ENCODE peak calls at places on chromosomes 5 and 9, in nine cellular contexts. One of them, this sample, is unnamed. For H3K4me1, the result is how much of the 10 kb centered on the place peaks cover.

GRCh38 chr5:135979510-135979909 is 24.7 kb upstream of the LECT2 start:
- DNase-seq in OCI-LY7: no peak
- DNase-seq in BE2C: no peak
- DNase-seq in CD8-positive, alpha-beta T cell: no peak
- DNase-seq in uterus: no peak
- DNase-seq in GM23338: no peak
- DNase-seq in heart left ventricle: no peak
- DNase-seq in cardiac muscle cell: no peak
- DNase-seq in tibial artery: no peak
- DNase-seq in this sample: no peak

GRCh38 chr9:1454980-1455367 is 404.8 kb downstream of the DMRT2 start:
- DNase-seq in OCI-LY7: no peak
- DNase-seq in BE2C: no peak
- DNase-seq in CD8-positive, alpha-beta T cell: no peak
- DNase-seq in uterus: no peak
- DNase-seq in GM23338: no peak
- DNase-seq in heart left ventricle: no peak
- DNase-seq in cardiac muscle cell: no peak
- DNase-seq in tibial artery: no peak
- DNase-seq in this sample: no peak

GRCh38 chr9:73121375-73121935 is 30.2 kb upstream of the ANXA1 start:
- DNase-seq in OCI-LY7: no peak
- DNase-seq in BE2C: no peak
- DNase-seq in CD8-positive, alpha-beta T cell: no peak
- DNase-seq in uterus: no peak
- DNase-seq in GM23338: no peak
- DNase-seq in heart left ventricle: no peak
- DNase-seq in cardiac muscle cell: no peak
- DNase-seq in tibial artery: no peak
- DNase-seq in this sample: no peak

GRCh38 chr9:36791204-36791948 is 218.7 kb downstream of the MELK start:
- DNase-seq in OCI-LY7: no peak
- DNase-seq in BE2C: no peak
- DNase-seq in CD8-positive, alpha-beta T cell: no peak
- DNase-seq in uterus: no peak
- DNase-seq in GM23338: no peak
- DNase-seq in heart left ventricle: no peak
- DNase-seq in cardiac muscle cell: peak
- DNase-seq in tibial artery: no peak
- DNase-seq in this sample: no peak

GRCh38 chr9:122179690-122180074 is 20.0 kb downstream of the MORN5 start:
- DNase-seq in OCI-LY7: no peak
- DNase-seq in BE2C: no peak
- DNase-seq in CD8-positive, alpha-beta T cell: no peak
- DNase-seq in uterus: no peak
- DNase-seq in GM23338: no peak
- DNase-seq in heart left ventricle: no peak
- DNase-seq in cardiac muscle cell: no peak
- DNase-seq in tibial artery: no peak
- DNase-seq in this sample: no peak

GRCh38 chr5:178205010-178205748 is 846 bp downstream of the HNRNPAB start:
- DNase-seq in OCI-LY7: peak
- DNase-seq in BE2C: peak
- DNase-seq in CD8-positive, alpha-beta T cell: peak
- DNase-seq in uterus: peak
- DNase-seq in GM23338: peak
- DNase-seq in heart left ventricle: peak
- DNase-seq in cardiac muscle cell: peak
- DNase-seq in tibial artery: peak
- DNase-seq in this sample: peak

GRCh38 chr5:154842689-154843530 is 7.5 kb downstream of the FAXDC2 start:
- DNase-seq in OCI-LY7: no peak
- DNase-seq in BE2C: no peak
- DNase-seq in CD8-positive, alpha-beta T cell: no peak
- DNase-seq in uterus: no peak
- DNase-seq in GM23338: no peak
- DNase-seq in heart left ventricle: no peak
- DNase-seq in cardiac muscle cell: no peak
- DNase-seq in tibial artery: peak
- DNase-seq in this sample: no peak

GRCh38 chr5:157949520-157949919 is 90.6 kb upstream of the CLINT1 start:
- DNase-seq in OCI-LY7: no peak
- DNase-seq in BE2C: no peak
- DNase-seq in CD8-positive, alpha-beta T cell: no peak
- DNase-seq in uterus: no peak
- DNase-seq in GM23338: no peak
- DNase-seq in heart left ventricle: no peak
- DNase-seq in cardiac muscle cell: no peak
- DNase-seq in tibial artery: no peak
- DNase-seq in this sample: no peak

DNA sequence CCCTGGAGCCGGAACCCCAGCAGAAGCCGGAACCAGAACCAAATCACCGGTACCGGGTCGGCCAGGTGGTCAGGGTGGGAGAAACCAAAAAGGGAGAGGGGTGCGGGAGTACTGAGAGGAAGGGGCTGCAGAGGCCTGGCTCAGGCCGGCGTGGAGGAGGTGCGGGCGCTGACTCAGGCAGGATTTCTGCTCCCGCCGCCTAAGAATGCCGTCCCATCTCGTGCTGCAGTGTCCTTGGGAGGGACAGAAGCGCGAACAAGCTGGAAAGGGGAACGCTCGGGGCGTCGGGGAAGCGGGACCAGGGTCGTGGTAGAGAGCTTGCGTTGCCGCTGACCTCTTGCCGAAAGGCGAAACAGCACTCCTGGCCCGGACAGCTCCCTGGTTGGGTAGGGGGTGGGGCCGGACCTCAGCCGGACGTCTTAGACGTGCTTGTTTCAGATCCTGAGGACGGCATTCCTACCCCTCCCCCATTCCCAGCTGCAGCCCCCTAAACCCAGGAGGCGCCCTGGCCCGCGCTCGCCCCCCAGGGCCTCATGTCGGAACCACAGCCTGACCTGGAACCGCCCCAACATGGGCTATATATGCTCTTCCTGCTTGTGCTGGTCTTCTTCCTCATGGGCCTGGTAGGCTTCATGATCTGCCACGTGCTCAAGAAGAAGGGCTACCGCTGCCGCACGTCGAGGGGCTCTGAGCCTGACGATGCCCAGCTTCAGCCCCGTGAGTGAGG is 1.1 kb downstream of the RELL2 start:
- DNase-seq in OCI-LY7: peak
- DNase-seq in BE2C: peak
- DNase-seq in CD8-positive, alpha-beta T cell: peak
- DNase-seq in uterus: peak
- DNase-seq in GM23338: peak
- DNase-seq in heart left ventricle: peak
- DNase-seq in cardiac muscle cell: peak
- DNase-seq in tibial artery: peak
- DNase-seq in this sample: peak
- TF ChIP-seq CTCF in OCI-LY7: peak
- TF ChIP-seq CTCF in BE2C: peak
- TF ChIP-seq CTCF in CD8-positive, alpha-beta T cell: peak
- TF ChIP-seq CTCF in uterus: peak
- TF ChIP-seq CTCF in GM23338: peak
- TF ChIP-seq CTCF in heart left ventricle: peak
- TF ChIP-seq CTCF in cardiac muscle cell: peak
- TF ChIP-seq CTCF in tibial artery: no peak
- TF ChIP-seq CTCF in this sample: no peak

GRCh38 chr5:151142933-151143332 is 14.6 kb downstream of the ANXA6 start:
- DNase-seq in OCI-LY7: no peak
- DNase-seq in BE2C: no peak
- DNase-seq in CD8-positive, alpha-beta T cell: no peak
- DNase-seq in uterus: no peak
- DNase-seq in GM23338: no peak
- DNase-seq in heart left ventricle: no peak
- DNase-seq in cardiac muscle cell: no peak
- DNase-seq in tibial artery: no peak
- DNase-seq in this sample: no peak
- H3K4me1 ChIP-seq in OCI-LY7: half or more
- H3K4me1 ChIP-seq in BE2C: under half
- H3K4me1 ChIP-seq in CD8-positive, alpha-beta T cell: half or more
- H3K4me1 ChIP-seq in uterus: under half
- H3K4me1 ChIP-seq in GM23338: under half
- H3K4me1 ChIP-seq in heart left ventricle: under half
- H3K4me1 ChIP-seq in cardiac muscle cell: half or more
- H3K4me1 ChIP-seq in tibial artery: under half
- H3K4me1 ChIP-seq in this sample: under half

GRCh38 chr9:81174023-81174422 is 515.3 kb downstream of the TLE1 start:
- DNase-seq in OCI-LY7: no peak
- DNase-seq in BE2C: no peak
- DNase-seq in CD8-positive, alpha-beta T cell: no peak
- DNase-seq in uterus: no peak
- DNase-seq in GM23338: peak
- DNase-seq in heart left ventricle: no peak
- DNase-seq in cardiac muscle cell: no peak
- DNase-seq in tibial artery: no peak
- DNase-seq in this sample: no peak
- TF ChIP-seq CTCF in OCI-LY7: peak
- TF ChIP-seq CTCF in BE2C: peak
- TF ChIP-seq CTCF in CD8-positive, alpha-beta T cell: no peak
- TF ChIP-seq CTCF in uterus: no peak
- TF ChIP-seq CTCF in GM23338: peak
- TF ChIP-seq CTCF in heart left ventricle: no peak
- TF ChIP-seq CTCF in cardiac muscle cell: no peak
- TF ChIP-seq CTCF in tibial artery: no peak
- TF ChIP-seq CTCF in this sample: no peak

GRCh38 chr5:95925345-95925744 is 36.3 kb downstream of the ELL2 start:
- DNase-seq in OCI-LY7: no peak
- DNase-seq in BE2C: no peak
- DNase-seq in CD8-positive, alpha-beta T cell: no peak
- DNase-seq in uterus: no peak
- DNase-seq in GM23338: no peak
- DNase-seq in heart left ventricle: no peak
- DNase-seq in cardiac muscle cell: no peak
- DNase-seq in tibial artery: no peak
- DNase-seq in this sample: no peak

GRCh38 chr5:95922798-95923197 is 38.9 kb downstream of the ELL2 start:
- DNase-seq in OCI-LY7: no peak
- DNase-seq in BE2C: no peak
- DNase-seq in CD8-positive, alpha-beta T cell: no peak
- DNase-seq in uterus: no peak
- DNase-seq in GM23338: no peak
- DNase-seq in heart left ventricle: no peak
- DNase-seq in cardiac muscle cell: no peak
- DNase-seq in tibial artery: no peak
- DNase-seq in this sample: peak

GRCh38 chr5:95924720-95925119 is 36.9 kb downstream of the ELL2 start:
- DNase-seq in OCI-LY7: no peak
- DNase-seq in BE2C: no peak
- DNase-seq in CD8-positive, alpha-beta T cell: no peak
- DNase-seq in uterus: no peak
- DNase-seq in GM23338: no peak
- DNase-seq in heart left ventricle: no peak
- DNase-seq in cardiac muscle cell: no peak
- DNase-seq in tibial artery: no peak
- DNase-seq in this sample: no peak

GRCh38 chr5:95925939-95926338 is 35.7 kb downstream of the ELL2 start:
- DNase-seq in OCI-LY7: no peak
- DNase-seq in BE2C: no peak
- DNase-seq in CD8-positive, alpha-beta T cell: no peak
- DNase-seq in uterus: no peak
- DNase-seq in GM23338: no peak
- DNase-seq in heart left ventricle: no peak
- DNase-seq in cardiac muscle cell: no peak
- DNase-seq in tibial artery: no peak
- DNase-seq in this sample: no peak

GRCh38 chr5:95923918-95924559 is 37.6 kb downstream of the ELL2 start:
- DNase-seq in OCI-LY7: peak
- DNase-seq in BE2C: no peak
- DNase-seq in CD8-positive, alpha-beta T cell: no peak
- DNase-seq in uterus: no peak
- DNase-seq in GM23338: no peak
- DNase-seq in heart left ventricle: no peak
- DNase-seq in cardiac muscle cell: no peak
- DNase-seq in tibial artery: no peak
- DNase-seq in this sample: no peak
- H3K4me1 ChIP-seq in OCI-LY7: under half
- H3K4me1 ChIP-seq in BE2C: under half
- H3K4me1 ChIP-seq in CD8-positive, alpha-beta T cell: under half
- H3K4me1 ChIP-seq in uterus: under half
- H3K4me1 ChIP-seq in GM23338: under half
- H3K4me1 ChIP-seq in heart left ventricle: under half
- H3K4me1 ChIP-seq in cardiac muscle cell: under half
- H3K4me1 ChIP-seq in tibial artery: under half
- H3K4me1 ChIP-seq in this sample: under half

DNA sequence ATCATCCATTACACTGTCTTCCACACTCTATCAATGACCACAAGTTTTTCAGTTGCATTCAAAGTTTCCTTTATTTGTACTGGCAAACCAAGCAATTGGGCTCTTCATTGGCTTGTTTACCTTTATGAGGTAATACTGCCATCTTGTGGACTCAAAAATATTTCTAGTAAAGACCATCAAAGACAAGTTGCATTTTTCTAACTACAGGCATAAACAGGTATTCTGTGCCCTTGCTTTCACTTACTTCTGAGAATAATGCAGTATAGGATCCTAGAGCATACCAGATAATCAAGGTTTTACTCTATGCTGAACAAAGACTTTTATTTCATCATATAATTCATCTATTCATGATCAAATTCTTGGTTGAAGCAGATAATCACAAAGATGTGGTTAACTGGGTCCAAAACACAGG is 173.7 kb upstream of the POU5F2 start:
- DNase-seq in OCI-LY7: peak
- DNase-seq in BE2C: no peak
- DNase-seq in CD8-positive, alpha-beta T cell: no peak
- DNase-seq in uterus: no peak
- DNase-seq in GM23338: peak
- DNase-seq in heart left ventricle: no peak
- DNase-seq in cardiac muscle cell: peak
- DNase-seq in tibial artery: no peak
- DNase-seq in this sample: no peak
- TF ChIP-seq CTCF in OCI-LY7: peak
- TF ChIP-seq CTCF in BE2C: peak
- TF ChIP-seq CTCF in CD8-positive, alpha-beta T cell: peak
- TF ChIP-seq CTCF in uterus: peak
- TF ChIP-seq CTCF in GM23338: peak
- TF ChIP-seq CTCF in heart left ventricle: peak
- TF ChIP-seq CTCF in cardiac muscle cell: peak
- TF ChIP-seq CTCF in tibial artery: peak
- TF ChIP-seq CTCF in this sample: peak

GRCh38 chr5:132433141-132433540 is 57.4 kb downstream of the IRF1 start:
- DNase-seq in OCI-LY7: no peak
- DNase-seq in BE2C: no peak
- DNase-seq in CD8-positive, alpha-beta T cell: no peak
- DNase-seq in uterus: no peak
- DNase-seq in GM23338: no peak
- DNase-seq in heart left ventricle: no peak
- DNase-seq in cardiac muscle cell: no peak
- DNase-seq in tibial artery: no peak
- DNase-seq in this sample: no peak
- H3K4me1 ChIP-seq in OCI-LY7: half or more
- H3K4me1 ChIP-seq in BE2C: under half
- H3K4me1 ChIP-seq in CD8-positive, alpha-beta T cell: half or more
- H3K4me1 ChIP-seq in uterus: under half
- H3K4me1 ChIP-seq in GM23338: under half
- H3K4me1 ChIP-seq in heart left ventricle: half or more
- H3K4me1 ChIP-seq in cardiac muscle cell: under half
- H3K4me1 ChIP-seq in tibial artery: under half
- H3K4me1 ChIP-seq in this sample: under half

This sample was measured in testis.